ENCODE peak calls at places on chromosomes 6 and 20, in six cellular contexts. One of them, this sample, is unnamed.

GRCh38 chr6:40923860-40924259 is 115.2 kb downstream of the UNC5CL start:
- DNase-seq in HAP-1: no peak
- DNase-seq in PC-3: no peak
- DNase-seq in adipocyte: no peak
- DNase-seq in pancreas: no peak
- DNase-seq in tibial artery: no peak
- DNase-seq in this sample: no peak

GRCh38 chr20:44414346-44414714 is 58.8 kb downstream of the HNF4A start:
- DNase-seq in PC-3: no peak
- DNase-seq in pancreas: no peak
- DNase-seq in tibial artery: no peak
- DNase-seq in adipocyte: no peak
- DNase-seq in HAP-1: no peak
- DNase-seq in this sample: no peak

GRCh38 chr20:48574383-48574782 is 253.4 kb downstream of the PREX1 start:
- DNase-seq in HAP-1: no peak
- DNase-seq in pancreas: no peak
- DNase-seq in adipocyte: no peak
- DNase-seq in PC-3: no peak
- DNase-seq in tibial artery: no peak
- DNase-seq in this sample: no peak

GRCh38 chr6:137202078-137202477 is 17.1 kb downstream of the IFNGR1 start:
- DNase-seq in tibial artery: no peak
- DNase-seq in adipocyte: no peak
- DNase-seq in PC-3: no peak
- DNase-seq in HAP-1: no peak
- DNase-seq in pancreas: no peak
- DNase-seq in this sample: no peak

GRCh38 chr6:161111256-161111655 is 119.7 kb downstream of the MAP3K4 start:
- DNase-seq in PC-3: no peak
- DNase-seq in pancreas: no peak
- DNase-seq in HAP-1: no peak
- DNase-seq in adipocyte: no peak
- DNase-seq in tibial artery: no peak
- DNase-seq in this sample: no peak

GRCh38 chr20:1619861-1620444 is at the start of gene SIRPB1:
- DNase-seq in adipocyte: no peak
- DNase-seq in PC-3: peak; percentile 31
- DNase-seq in pancreas: no peak
- DNase-seq in tibial artery: no peak
- DNase-seq in HAP-1: no peak
- DNase-seq in this sample: no peak

GRCh38 chr20:35662541-35662940 is 2.2 kb downstream of the CPNE1 start:
- DNase-seq in tibial artery: no peak
- DNase-seq in PC-3: peak; percentile 9
- DNase-seq in pancreas: no peak
- DNase-seq in HAP-1: no peak
- DNase-seq in adipocyte: no peak
- DNase-seq in this sample: no peak

GRCh38 chr6:78487401-78487800 is 379.9 kb upstream of the IRAK1BP1 start:
- DNase-seq in PC-3: no peak
- DNase-seq in tibial artery: no peak
- DNase-seq in pancreas: no peak
- DNase-seq in adipocyte: no peak
- DNase-seq in HAP-1: no peak
- DNase-seq in this sample: no peak

GRCh38 chr6:166786704-166787293 is 159.7 kb upstream of the RPS6KA2 start:
- DNase-seq in tibial artery: no peak
- DNase-seq in PC-3: peak; percentile 73
- DNase-seq in HAP-1: peak; percentile 50
- DNase-seq in adipocyte: peak; percentile 90
- DNase-seq in pancreas: no peak
- DNase-seq in this sample: no peak

GRCh38 chr20:51176846-51177245 is 153.9 kb upstream of the KCNG1 start:
- DNase-seq in pancreas: no peak
- DNase-seq in HAP-1: no peak
- DNase-seq in tibial artery: no peak
- DNase-seq in adipocyte: no peak
- DNase-seq in PC-3: no peak
- DNase-seq in this sample: no peak

GRCh38 chr6:139323511-139324445 is 32.0 kb upstream of the TXLNB start:
- DNase-seq in tibial artery: peak; percentile 72
- DNase-seq in adipocyte: peak; percentile 16
- DNase-seq in pancreas: no peak
- DNase-seq in HAP-1: peak; percentile 43
- DNase-seq in PC-3: peak; percentile 84
- DNase-seq in this sample: peak; percentile 66

GRCh38 chr20:21352703-21353102 is 44.6 kb downstream of the NKX2-4 start:
- DNase-seq in adipocyte: peak; percentile 52
- DNase-seq in HAP-1: peak; percentile 34
- DNase-seq in pancreas: no peak
- DNase-seq in PC-3: peak; percentile 14
- DNase-seq in tibial artery: no peak
- DNase-seq in this sample: no peak

GRCh38 chr6:116210316-116210715 is 43.6 kb downstream of the TSPYL4 start:
- DNase-seq in pancreas: no peak
- DNase-seq in HAP-1: no peak
- DNase-seq in adipocyte: no peak
- DNase-seq in tibial artery: no peak
- DNase-seq in PC-3: no peak
- DNase-seq in this sample: no peak

GRCh38 chr20:45374101-45374467 is 4.0 kb downstream of the TP53TG5 start:
- DNase-seq in HAP-1: no peak
- DNase-seq in tibial artery: no peak
- DNase-seq in pancreas: no peak
- DNase-seq in PC-3: no peak
- DNase-seq in adipocyte: no peak
- DNase-seq in this sample: no peak

GRCh38 chr20:63100926-63101699 is 94.3 kb upstream of the BHLHE23 start:
- DNase-seq in tibial artery: peak; percentile 59
- DNase-seq in adipocyte: no peak
- DNase-seq in pancreas: peak; percentile 39
- DNase-seq in PC-3: no peak
- DNase-seq in HAP-1: no peak
- DNase-seq in this sample: peak; percentile 12

GRCh38 chr6:118735320-118735719 is 83.9 kb upstream of the CEP85L start:
- DNase-seq in PC-3: peak; percentile 28
- DNase-seq in pancreas: no peak
- DNase-seq in HAP-1: no peak
- DNase-seq in adipocyte: no peak
- DNase-seq in tibial artery: no peak
- DNase-seq in this sample: no peak

GRCh38 chr6:35093118-35093445 is 48.1 kb downstream of the TCP11 start:
- DNase-seq in pancreas: no peak
- DNase-seq in HAP-1: no peak
- DNase-seq in PC-3: no peak
- DNase-seq in adipocyte: peak; percentile 61
- DNase-seq in tibial artery: no peak
- DNase-seq in this sample: no peak

GRCh38 chr20:24150406-24150805 is 161.8 kb upstream of the GGTLC1 start:
- DNase-seq in HAP-1: no peak
- DNase-seq in PC-3: no peak
- DNase-seq in adipocyte: no peak
- DNase-seq in pancreas: no peak
- DNase-seq in tibial artery: no peak
- DNase-seq in this sample: no peak

GRCh38 chr6:41562633-41562975 is 16.4 kb downstream of the FOXP4 start:
- DNase-seq in PC-3: no peak
- DNase-seq in pancreas: no peak
- DNase-seq in HAP-1: no peak
- DNase-seq in adipocyte: no peak
- DNase-seq in tibial artery: no peak
- DNase-seq in this sample: peak; percentile 36

GRCh38 chr6:156685823-156686428 is 91.3 kb upstream of the ARID1B start:
- DNase-seq in PC-3: no peak
- DNase-seq in tibial artery: no peak
- DNase-seq in HAP-1: no peak
- DNase-seq in adipocyte: no peak
- DNase-seq in pancreas: no peak
- DNase-seq in this sample: no peak

DNA sequence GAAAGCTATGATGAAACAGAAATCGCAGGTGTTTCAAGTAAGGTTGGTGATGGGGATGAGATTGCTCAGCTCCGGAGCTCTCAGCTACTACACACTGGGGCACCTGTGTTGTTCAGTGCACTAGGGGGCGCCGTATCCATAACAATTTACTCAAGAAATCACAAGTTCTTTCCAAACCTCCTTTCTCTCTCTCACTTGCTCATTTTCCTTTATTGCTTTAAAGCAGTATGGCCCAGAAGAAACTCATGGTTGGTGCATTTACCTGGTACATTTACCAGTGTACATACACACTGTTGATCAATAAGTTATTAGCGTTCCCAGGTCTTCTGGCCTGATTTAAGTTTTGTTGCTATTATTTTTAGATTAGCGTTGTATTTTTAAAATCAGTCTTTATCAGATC is 235.2 kb upstream of the TAB2 start:
- DNase-seq in PC-3: peak; percentile 69
- DNase-seq in tibial artery: peak; percentile 80
- DNase-seq in HAP-1: peak; percentile 66
- DNase-seq in adipocyte: peak; percentile 88
- DNase-seq in pancreas: peak; percentile 82
- DNase-seq in this sample: peak; percentile 67
- H3K4me1 ChIP-seq in PC-3: peaks cover 36% of the 10 kb centered on the region
- H3K4me1 ChIP-seq in tibial artery: peaks cover 13% of the 10 kb centered on the region
- H3K4me1 ChIP-seq in HAP-1: no peaks in the 10 kb centered on the region
- H3K4me1 ChIP-seq in adipocyte: peaks cover 36% of the 10 kb centered on the region
- H3K4me1 ChIP-seq in pancreas: peaks cover 14% of the 10 kb centered on the region
- H3K4me1 ChIP-seq in this sample: no peaks in the 10 kb centered on the region

GRCh38 chr20:9416421-9416820 is 98.0 kb upstream of the LAMP5 start:
- DNase-seq in PC-3: no peak
- DNase-seq in adipocyte: no peak
- DNase-seq in HAP-1: no peak
- DNase-seq in tibial artery: no peak
- DNase-seq in pancreas: no peak
- DNase-seq in this sample: no peak

GRCh38 chr20:9422335-9422734 is 92.1 kb upstream of the LAMP5 start:
- DNase-seq in HAP-1: no peak
- DNase-seq in pancreas: no peak
- DNase-seq in adipocyte: peak; percentile 74
- DNase-seq in tibial artery: no peak
- DNase-seq in PC-3: no peak
- DNase-seq in this sample: no peak

GRCh38 chr20:9415426-9415825 is 99.0 kb upstream of the LAMP5 start:
- DNase-seq in HAP-1: no peak
- DNase-seq in tibial artery: no peak
- DNase-seq in adipocyte: no peak
- DNase-seq in PC-3: no peak
- DNase-seq in pancreas: no peak
- DNase-seq in this sample: no peak

GRCh38 chr20:9413001-9413400 is 101.4 kb upstream of the LAMP5 start:
- DNase-seq in PC-3: no peak
- DNase-seq in adipocyte: no peak
- DNase-seq in pancreas: no peak
- DNase-seq in HAP-1: no peak
- DNase-seq in tibial artery: no peak
- DNase-seq in this sample: no peak

GRCh38 chr20:9417665-9418064 is 96.7 kb upstream of the LAMP5 start:
- DNase-seq in HAP-1: no peak
- DNase-seq in PC-3: peak; percentile 92
- DNase-seq in tibial artery: no peak
- DNase-seq in adipocyte: no peak
- DNase-seq in pancreas: no peak
- DNase-seq in this sample: no peak
- H3K9me3 ChIP-seq in HAP-1: no peaks in the 10 kb centered on the region
- H3K9me3 ChIP-seq in PC-3: no peaks in the 10 kb centered on the region
- H3K9me3 ChIP-seq in tibial artery: no peaks in the 10 kb centered on the region
- H3K9me3 ChIP-seq in adipocyte: no peaks in the 10 kb centered on the region
- H3K9me3 ChIP-seq in pancreas: no peaks in the 10 kb centered on the region
- H3K9me3 ChIP-seq in this sample: no peaks in the 10 kb centered on the region

GRCh38 chr6:155486795-155487294 is 31.2 kb upstream of the NOX3 start:
- DNase-seq in adipocyte: no peak
- DNase-seq in HAP-1: no peak
- DNase-seq in tibial artery: no peak
- DNase-seq in PC-3: no peak
- DNase-seq in pancreas: no peak
- DNase-seq in this sample: no peak
- H3K4me1 ChIP-seq in adipocyte: peaks cover 4% of the 10 kb centered on the region
- H3K4me1 ChIP-seq in HAP-1: peaks cover 5% of the 10 kb centered on the region
- H3K4me1 ChIP-seq in tibial artery: no peaks in the 10 kb centered on the region
- H3K4me1 ChIP-seq in PC-3: peaks cover 12% of the 10 kb centered on the region
- H3K4me1 ChIP-seq in pancreas: no peaks in the 10 kb centered on the region
- H3K4me1 ChIP-seq in this sample: no peaks in the 10 kb centered on the region

GRCh38 chr6:85250586-85251216 is 199.2 kb upstream of the NT5E start:
- DNase-seq in PC-3: no peak
- DNase-seq in HAP-1: no peak
- DNase-seq in adipocyte: peak; percentile 6
- DNase-seq in tibial artery: no peak
- DNase-seq in pancreas: no peak
- DNase-seq in this sample: no peak
- H3K9me3 ChIP-seq in PC-3: no peaks in the 10 kb centered on the region
- H3K9me3 ChIP-seq in HAP-1: no peaks in the 10 kb centered on the region
- H3K9me3 ChIP-seq in adipocyte: peaks cover 3% of the 10 kb centered on the region
- H3K9me3 ChIP-seq in tibial artery: no peaks in the 10 kb centered on the region
- H3K9me3 ChIP-seq in pancreas: no peaks in the 10 kb centered on the region
- H3K9me3 ChIP-seq in this sample: no peaks in the 10 kb centered on the region

This sample was measured in right lobe of liver.